ENCODE peak calls at places on chromosomes 11 and 22, in eight cellular contexts. R is HCT116, B is GM12878, N is HepG2, T is K562, J is upper lobe of left lung, M is Panc1, Q is GM23338. P is an unnamed sample.

GRCh38 chr11:83087035-83087434 is 15.3 kb upstream of the RAB30 start:
- ATAC-seq in N (peak; percentile 43), R (peak; percentile 64), B (peak; percentile 68), J (no peak), Q (no peak), M (peak; percentile 57), T (peak; percentile 56), P (no peak)

GRCh38 chr11:123217897-123218296 is 22.8 kb upstream of the CLMP start:
- ATAC-seq in R (peak; percentile 27), N (no peak), B (no peak), T (no peak), J (no peak), M (no peak), Q (peak; percentile 56), P (no peak)

GRCh38 chr22:23204541-23205157 is 24.3 kb downstream of the BCR start:
- ATAC-seq in Q (no peak), R (no peak), M (no peak), J (peak; percentile 69), B (no peak), T (no peak), N (no peak), P (peak; percentile 81)

GRCh38 chr11:29527391-29527936 is 489.4 kb downstream of the KCNA4 start:
- ATAC-seq in T (no peak), R (peak; percentile 50), J (peak; percentile 49), M (no peak), N (peak; percentile 73), Q (no peak), B (peak; percentile 97), P (no peak)

GRCh38 chr11:117979481-117980211 is 6.5 kb upstream of the IL10RA start:
- ATAC-seq in J (peak; percentile 42), B (peak; percentile 91), M (no peak), T (peak; percentile 17), Q (no peak), R (no peak), N (no peak), P (peak; percentile 28)

GRCh38 chr11:16938061-16938460 is 76.2 kb downstream of the PLEKHA7 start:
- ATAC-seq in J (no peak), M (no peak), Q (no peak), B (no peak), T (no peak), R (no peak), N (no peak), P (no peak)

GRCh38 chr11:3907590-3907989 is 52.1 kb downstream of the STIM1 start:
- ATAC-seq in J (no peak), N (no peak), M (no peak), Q (no peak), T (no peak), R (no peak), B (peak; percentile 61), P (no peak)

GRCh38 chr11:35488117-35488516 is 37.3 kb downstream of the PAMR1 start:
- ATAC-seq in Q (no peak), R (no peak), J (no peak), T (no peak), N (no peak), M (no peak), B (no peak), P (no peak)

GRCh38 chr22:37334461-37334858 is 52.2 kb downstream of the CYTH4 start:
- ATAC-seq in M (no peak), T (no peak), N (no peak), J (no peak), R (no peak), B (no peak), Q (peak; percentile 34), P (no peak)

GRCh38 chr11:62554377-62554776 is 7.8 kb upstream of the AHNAK start:
- ATAC-seq in J (no peak), R (no peak), N (peak; percentile 4), T (no peak), M (no peak), B (no peak), Q (no peak), P (no peak)

GRCh38 chr11:9765320-9766101 is 101.6 kb downstream of the SWAP70 start:
- ATAC-seq in B (peak; percentile 54), Q (peak; percentile 93), T (peak; percentile 17), N (peak; percentile 96), M (peak; percentile 23), R (no peak), J (peak; percentile 35), P (peak; percentile 86)

GRCh38 chr22:30600925-30601324 is 6.0 kb upstream of the TCN2 start:
- ATAC-seq in M (no peak), J (no peak), N (no peak), B (peak; percentile 12), Q (no peak), T (no peak), R (no peak), P (no peak)

GRCh38 chr22:29342177-29342576 is 26.7 kb upstream of the RASL10A start:
- ATAC-seq in T (no peak), Q (no peak), N (no peak), R (no peak), J (no peak), M (no peak), B (no peak), P (no peak)

GRCh38 chr11:122778148-122778547 is 60.2 kb upstream of the CRTAM start:
- ATAC-seq in B (no peak), M (no peak), R (no peak), T (no peak), N (no peak), J (no peak), Q (no peak), P (no peak)

GRCh38 chr11:33045551-33046255 is 6.3 kb downstream of the TCP11L1 start:
- ATAC-seq in N (peak; percentile 68), J (no peak), R (peak; percentile 83), Q (no peak), B (no peak), M (no peak), T (no peak), P (no peak)

GRCh38 chr11:67594480-67594879 is 10.9 kb downstream of the GSTP1 start:
- ATAC-seq in B (no peak), R (no peak), T (no peak), Q (no peak), J (no peak), M (no peak), N (no peak), P (no peak)

GRCh38 chr22:37059876-37060449 is 8.4 kb downstream of the KCTD17 start:
- ATAC-seq in Q (no peak), J (no peak), M (peak; percentile 11), R (no peak), B (peak; percentile 40), T (no peak), N (no peak), P (no peak)

GRCh38 chr11:59222464-59223065 is 9.8 kb upstream of the MPEG1 start:
- ATAC-seq in M (no peak), J (peak; percentile 30), R (no peak), B (no peak), T (no peak), Q (no peak), N (no peak), P (no peak)

GRCh38 chr22:23565942-23566715 is 14.0 kb downstream of the IGLL1 start:
- ATAC-seq in R (no peak), B (no peak), T (no peak), N (peak; percentile 73), J (no peak), M (no peak), Q (peak; percentile 45), P (no peak)

GRCh38 chr11:3022982-3023381 is 30.9 kb upstream of the NAP1L4 start:
- ATAC-seq in N (no peak), J (no peak), Q (no peak), R (no peak), M (no peak), T (no peak), B (no peak), P (no peak)

GRCh38 chr11:112881461-112881860 is 79.8 kb upstream of the NCAM1 start:
- ATAC-seq in B (no peak), R (peak; percentile 44), Q (peak; percentile 88), M (no peak), T (peak; percentile 77), N (no peak), J (no peak), P (peak; percentile 81)

GRCh38 chr11:94544832-94545640 is 1.3 kb downstream of the FUT4 start:
- ATAC-seq in Q (peak; percentile 20), R (no peak), N (no peak), M (peak; percentile 36), B (no peak), T (peak; percentile 0), J (peak; percentile 1), P (no peak)

GRCh38 chr11:47242596-47243192 is 5.9 kb downstream of the ACP2 start:
- ATAC-seq in T (no peak), B (no peak), J (no peak), Q (no peak), M (no peak), N (peak; percentile 3), R (no peak), P (no peak)
- H3K4me3 ChIP-seq in T (no peak overlapping the region), B (no peak overlapping the region), J (no peak overlapping the region), Q (no peak overlapping the region), M (no peak overlapping the region), N (no peak overlapping the region), R (no peak overlapping the region), P (no peak overlapping the region)

DNA sequence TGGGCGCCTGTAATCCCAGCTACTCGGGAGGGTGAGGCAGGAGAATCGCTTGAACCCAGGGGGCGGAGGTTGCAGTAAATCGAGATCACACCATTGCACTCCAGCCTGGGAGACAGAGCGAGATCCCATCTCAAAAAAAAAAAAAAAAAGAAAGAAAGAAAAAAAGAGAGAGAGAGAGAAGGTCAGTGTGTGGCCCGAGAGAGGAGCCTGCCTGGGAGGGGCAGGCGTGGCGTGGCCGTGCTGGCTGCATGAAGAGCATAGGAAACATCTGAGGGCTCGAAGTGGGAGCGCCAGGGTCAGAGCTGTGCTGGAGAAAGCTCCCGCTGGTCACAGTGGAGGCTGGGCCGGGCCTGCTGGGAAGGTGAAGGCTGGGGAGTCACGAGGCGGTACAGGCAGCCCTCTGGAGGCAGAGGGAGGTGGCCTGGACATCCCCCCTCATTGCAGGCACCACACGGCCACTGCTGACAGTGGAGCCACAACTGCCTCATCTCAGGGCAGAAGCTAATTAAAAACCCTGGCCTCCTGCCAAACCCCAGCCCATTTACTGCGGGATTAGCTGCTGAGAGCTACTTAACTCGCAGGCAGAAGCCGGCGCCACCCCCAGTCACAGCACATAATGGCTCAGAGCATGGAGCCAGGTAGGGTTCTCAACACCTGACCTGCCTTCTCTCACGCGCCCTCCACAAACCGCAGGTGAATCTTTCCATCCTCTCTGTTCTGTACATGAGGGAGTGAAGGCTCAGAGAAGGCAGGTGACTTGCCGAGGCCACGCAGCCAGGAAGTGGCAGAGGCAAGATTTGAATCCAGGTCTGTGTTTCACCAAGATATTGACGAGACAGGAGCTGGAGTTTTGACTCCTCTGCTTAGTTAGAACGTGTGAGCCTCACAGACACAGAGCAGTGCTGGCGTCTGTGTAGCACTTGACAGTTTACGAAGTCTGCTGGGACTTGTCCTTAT is 32.6 kb downstream of the NFAM1 start:
- ATAC-seq in M (no peak), J (peak; percentile 2), T (peak; percentile 89), B (peak; percentile 32), Q (peak; percentile 61), N (peak; percentile 68), R (no peak), P (no peak)
- TF ChIP-seq POLR2AphosphoS5 in M (no peak), J (no peak), T (no peak), B (no peak), Q (no peak), N (no peak), R (no peak), P (no peak)

GRCh38 chr11:1508986-1509385 is 22.4 kb upstream of the MOB2 start:
- ATAC-seq in R (no peak), M (peak; percentile 27), T (no peak), N (no peak), B (no peak), J (peak; percentile 66), Q (no peak), P (no peak)
- H3K4me1 ChIP-seq in R (peaks cover 7% of the 10 kb centered on the region), M (peaks cover 26% of the 10 kb centered on the region), T (peaks cover 9% of the 10 kb centered on the region), N (no peaks in the 10 kb centered on the region), B (no peaks in the 10 kb centered on the region), J (peaks cover 52% of the 10 kb centered on the region), Q (peaks cover 14% of the 10 kb centered on the region), P (peaks cover 53% of the 10 kb centered on the region)

GRCh38 chr22:38941488-38941987 is 15.9 kb upstream of the APOBEC3A start:
- ATAC-seq in Q (no peak), N (no peak), B (peak; percentile 91), J (no peak), R (no peak), T (no peak), M (no peak), P (no peak)
- H3K4me3 ChIP-seq in Q (no peak overlapping the region), N (no peak overlapping the region), B (peak overlapping the region; percentile 12), J (no peak overlapping the region), R (no peak overlapping the region), T (no peak overlapping the region), M (no peak overlapping the region), P (no peak overlapping the region)

P was measured in gastroesophageal sphincter.